ENCODE peak calls at places on chromosomes 4 and X, in seven cellular contexts. U, V, T, Q, R, S and H are unnamed samples.
A peak's percentile ranks its signal among the peaks of the same experiment; 100 is the strongest.

GRCh38 chr4:100174985-100175383 is 15.3 kb downstream of the DDIT4L start:
- DNase-seq in U (no peak), V (no peak), T (no peak), Q (no peak), R (no peak), S (no peak), H (no peak)

GRCh38 chrX:18873836-18874235 is 110.1 kb downstream of the PHKA2 start:
- DNase-seq in U (no peak), V (no peak), T (no peak), Q (no peak), R (no peak), S (peak; percentile 56), H (no peak)

GRCh38 chr4:182973421-182974340 is 56.5 kb upstream of the DCTD start:
- DNase-seq in U (no peak), V (no peak), T (no peak), Q (peak; percentile 87), R (no peak), S (no peak), H (no peak)

GRCh38 chr4:56086561-56086960 is 137.8 kb downstream of the CEP135 start:
- DNase-seq in U (no peak), V (peak; percentile 52), T (no peak), Q (peak; percentile 77), R (no peak), S (no peak), H (no peak)

GRCh38 chr4:125681240-125681639 is 366.5 kb downstream of the FAT4 start:
- DNase-seq in U (no peak), V (no peak), T (no peak), Q (no peak), R (no peak), S (no peak), H (no peak)

GRCh38 chr4:124322234-124322831 is 390.2 kb downstream of the ANKRD50 start:
- DNase-seq in U (peak; percentile 16), V (peak; percentile 40), T (no peak), Q (peak; percentile 42), R (peak; percentile 44), S (no peak), H (no peak)

GRCh38 chr4:159900562-159900961 is 797.7 kb downstream of the RAPGEF2 start:
- DNase-seq in U (no peak), V (no peak), T (no peak), Q (no peak), R (no peak), S (no peak), H (no peak)

GRCh38 chr4:6622744-6623143 is 17.7 kb upstream of the MRFAP1 start:
- DNase-seq in U (no peak), V (no peak), T (no peak), Q (no peak), R (no peak), S (no peak), H (no peak)

GRCh38 chrX:119234931-119235555 is 1.0 kb upstream of the PGRMC1 start:
- DNase-seq in U (no peak), V (no peak), T (no peak), Q (no peak), R (no peak), S (no peak), H (no peak)

GRCh38 chr4:22884157-22884556 is 191.4 kb downstream of the GBA3 start:
- DNase-seq in U (no peak), V (no peak), T (no peak), Q (no peak), R (no peak), S (no peak), H (no peak)

GRCh38 chrX:102044496-102044895 is 81.0 kb upstream of the TCEAL2 start:
- DNase-seq in U (no peak), V (no peak), T (no peak), Q (no peak), R (no peak), S (peak; percentile 53), H (no peak)

GRCh38 chr4:8775751-8776355 is 95.8 kb downstream of the HMX1 start:
- DNase-seq in U (no peak), V (no peak), T (no peak), Q (no peak), R (no peak), S (peak; percentile 62), H (no peak)

GRCh38 chr4:10462876-10463275 is 5.7 kb upstream of the ZNF518B start:
- DNase-seq in U (no peak), V (no peak), T (no peak), Q (no peak), R (no peak), S (no peak), H (no peak)

GRCh38 chr4:66688674-66689073 is 856.6 kb downstream of the CENPC start:
- DNase-seq in U (no peak), V (peak; percentile 36), T (no peak), Q (no peak), R (peak; percentile 11), S (no peak), H (no peak)

GRCh38 chrX:11380187-11380586 is 87.0 kb downstream of the AMELX start:
- DNase-seq in U (no peak), V (no peak), T (no peak), Q (peak; percentile 33), R (no peak), S (no peak), H (no peak)

GRCh38 chr4:30938956-30939528 is 218.9 kb downstream of the PCDH7 start:
- DNase-seq in U (no peak), V (peak; percentile 3), T (no peak), Q (no peak), R (no peak), S (no peak), H (no peak)

GRCh38 chrX:134431894-134432293 is 28.1 kb upstream of the HPRT1 start:
- DNase-seq in U (no peak), V (no peak), T (no peak), Q (peak; percentile 71), R (peak; percentile 22), S (no peak), H (no peak)

GRCh38 chr4:41540687-41541086 is 2.7 kb downstream of the LIMCH1 start:
- DNase-seq in U (no peak), V (no peak), T (no peak), Q (no peak), R (no peak), S (no peak), H (no peak)

GRCh38 chr4:90833698-90834097 is 706.5 kb downstream of the CCSER1 start:
- DNase-seq in U (no peak), V (no peak), T (no peak), Q (no peak), R (no peak), S (no peak), H (no peak)

GRCh38 chr4:165982934-165983333 is 109.9 kb downstream of the TLL1 start:
- DNase-seq in U (no peak), V (no peak), T (no peak), Q (no peak), R (no peak), S (no peak), H (no peak)

GRCh38 chr4:186592961-186593586 is 37.7 kb upstream of the MTNR1A start:
- DNase-seq in U (no peak), V (no peak), T (no peak), Q (no peak), R (no peak), S (no peak), H (no peak)

GRCh38 chrX:47194388-47194787 is 759 bp downstream of the UBA1 start:
- DNase-seq in U (no peak), V (no peak), T (no peak), Q (no peak), R (no peak), S (no peak), H (no peak)

GRCh38 chr4:80461412-80461811 is 125.9 kb downstream of the CFAP299 start:
- DNase-seq in U (no peak), V (no peak), T (no peak), Q (no peak), R (no peak), S (no peak), H (no peak)

GRCh38 chr4:72568959-72569718 is at the start of gene ADAMTS3:
- DNase-seq in U (peak; percentile 6), V (no peak), T (no peak), Q (peak; percentile 66), R (peak; percentile 6), S (peak; percentile 81), H (no peak)

GRCh38 chr4:36054750-36055467 is 189.4 kb downstream of the ARAP2 start:
- DNase-seq in U (no peak), V (no peak), T (no peak), Q (no peak), R (no peak), S (no peak), H (no peak)